ENCODE peak calls at places on chromosomes 12 and 14, in four cellular contexts. C, K, H and D are unnamed samples.

GRCh38 chr14:68521952-68522509 is 270.8 kb downstream of the ZFP36L1 start:
- DNase-seq in C (no peak), K (no peak), H (no peak), D (no peak)

GRCh38 chr14:79279645-79280399 is 931.5 kb downstream of the DIO2 start:
- DNase-seq in C (no peak), K (no peak), H (no peak), D (no peak)

GRCh38 chr12:33187409-33187808 is 252.2 kb downstream of the SYT10 start:
- DNase-seq in C (no peak), K (no peak), H (no peak), D (no peak)

GRCh38 chr12:75635606-75636444 is 124.4 kb upstream of the KRR1 start:
- DNase-seq in C (peak; percentile 97), K (no peak), H (no peak), D (peak; percentile 40)

GRCh38 chr14:103230021-103230420 is 104.0 kb upstream of the EIF5 start:
- DNase-seq in C (no peak), K (peak; percentile 2), H (no peak), D (no peak)

GRCh38 chr14:69314327-69314726 is 54.4 kb downstream of the GALNT16 start:
- DNase-seq in C (no peak), K (no peak), H (no peak), D (no peak)

GRCh38 chr14:106277503-106277902 is 751.1 kb downstream of the TMEM121 start:
- DNase-seq in C (peak; percentile 4), K (peak; percentile 49), H (no peak), D (no peak)

GRCh38 chr14:37253905-37254304 is 56.2 kb downstream of the MIPOL1 start:
- DNase-seq in C (no peak), K (no peak), H (no peak), D (no peak)

GRCh38 chr14:96285667-96286066 is 29.7 kb downstream of the BDKRB1 start:
- DNase-seq in C (no peak), K (no peak), H (no peak), D (no peak)

GRCh38 chr12:10636611-10637010 is 23.2 kb upstream of the MAGOHB start:
- DNase-seq in C (no peak), K (no peak), H (no peak), D (no peak)

GRCh38 chr12:10634427-10634826 is 21.0 kb upstream of the MAGOHB start:
- DNase-seq in C (peak; percentile 3), K (no peak), H (no peak), D (no peak)

GRCh38 chr12:10633541-10633940 is 20.1 kb upstream of the MAGOHB start:
- DNase-seq in C (no peak), K (no peak), H (no peak), D (no peak)

GRCh38 chr12:10636124-10636523 is 22.7 kb upstream of the MAGOHB start:
- DNase-seq in C (no peak), K (no peak), H (no peak), D (no peak)

DNA sequence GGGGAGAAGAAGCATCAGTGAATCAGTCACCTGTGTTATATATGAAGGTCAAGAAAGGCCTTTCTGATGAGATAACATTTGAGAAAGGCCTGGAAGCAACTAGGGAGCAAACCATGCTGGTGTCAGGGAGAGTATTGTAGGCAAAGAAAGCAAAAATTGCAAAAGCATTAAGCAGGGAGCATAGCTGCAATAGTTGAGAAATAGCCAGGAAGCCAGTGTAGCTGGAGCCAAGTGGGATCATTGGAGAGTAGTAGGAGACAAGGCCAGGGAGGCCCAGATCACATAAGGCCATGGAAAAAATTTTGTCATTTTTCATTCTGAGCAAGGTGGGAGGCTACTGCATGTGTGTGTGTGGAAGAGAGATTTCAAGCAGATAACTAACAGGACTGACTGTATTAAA is 18.8 kb upstream of the MAGOHB start:
- DNase-seq in C (no peak), K (no peak), H (no peak), D (no peak)
- TF ChIP-seq POLR2AphosphoS2 in C (no peak), K (no peak), H (no peak), D (no peak)

DNA sequence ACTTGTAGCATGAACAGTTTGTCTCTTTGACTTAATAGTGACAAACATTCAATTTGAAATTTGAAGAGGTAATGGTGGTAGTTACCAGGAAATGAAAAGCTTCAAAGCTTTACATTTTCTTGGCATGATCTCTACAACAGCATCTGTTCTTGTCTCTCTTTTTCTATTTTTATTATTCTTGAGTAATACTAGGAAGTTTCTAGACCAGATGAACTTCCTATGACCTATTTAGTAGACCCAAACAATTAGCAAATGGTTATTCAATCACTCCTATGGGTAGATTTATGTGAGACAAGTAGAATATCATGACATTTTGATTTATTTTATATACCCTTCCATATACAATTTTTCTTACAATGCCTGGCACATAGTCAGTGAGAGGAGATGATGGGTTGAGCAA is 511.7 kb downstream of the FOXG1 start:
- DNase-seq in C (no peak), K (no peak), H (no peak), D (no peak)
- TF ChIP-seq HDAC2 in C (no peak), K (no peak), H (no peak), D (no peak)

GRCh38 chr12:48816148-48816854 is 2.0 kb upstream of the CACNB3 start:
- DNase-seq in C (no peak), K (no peak), H (no peak), D (no peak)

GRCh38 chr12:48820406-48820805 is 2.1 kb downstream of the CACNB3 start:
- DNase-seq in C (no peak), K (no peak), H (no peak), D (no peak)

GRCh38 chr12:48817957-48818830 is at the start of gene CACNB3:
- DNase-seq in C (no peak), K (peak; percentile 86), H (no peak), D (peak; percentile 70)

GRCh38 chr12:48819986-48820385 is 1.7 kb downstream of the CACNB3 start:
- DNase-seq in C (no peak), K (no peak), H (no peak), D (no peak)

GRCh38 chr12:48818831-48819590 is 715 bp downstream of the CACNB3 start:
- DNase-seq in C (no peak), K (no peak), H (no peak), D (no peak)
- TF ChIP-seq POLR2AphosphoS2 in C (no peak), K (no peak), H (no peak), D (no peak)

GRCh38 chr12:121917950-121918678 is at the start of gene CFAP251:
- DNase-seq in C (no peak), K (peak; percentile 26), H (peak; percentile 50), D (no peak)
- TF ChIP-seq HDAC2 in C (no peak), K (no peak), H (no peak), D (no peak)

DNA sequence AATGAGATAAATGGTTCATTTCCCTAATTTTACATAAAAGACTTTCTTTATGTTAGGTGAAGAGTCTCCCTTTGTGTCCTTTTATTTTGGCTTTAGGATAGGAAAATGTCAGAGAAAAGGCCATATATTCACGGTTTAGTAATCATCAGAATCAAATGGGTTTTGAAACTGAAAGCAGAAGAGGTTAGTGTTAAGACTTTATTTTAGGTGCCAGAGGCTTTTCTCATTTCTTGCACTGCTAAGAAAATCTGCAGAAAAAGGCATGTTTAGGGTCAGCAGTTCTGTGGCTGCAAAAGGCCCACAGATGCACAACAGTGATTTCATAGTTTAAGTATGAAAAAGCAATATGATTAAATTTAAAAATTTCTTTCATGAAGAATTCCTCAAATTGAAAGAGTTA is 80.4 kb upstream of the SINHCAF start:
- DNase-seq in C (no peak), K (no peak), H (peak; percentile 65), D (no peak)
- TF ChIP-seq POLR2AphosphoS2 in C (no peak), K (no peak), H (no peak), D (no peak)

DNA sequence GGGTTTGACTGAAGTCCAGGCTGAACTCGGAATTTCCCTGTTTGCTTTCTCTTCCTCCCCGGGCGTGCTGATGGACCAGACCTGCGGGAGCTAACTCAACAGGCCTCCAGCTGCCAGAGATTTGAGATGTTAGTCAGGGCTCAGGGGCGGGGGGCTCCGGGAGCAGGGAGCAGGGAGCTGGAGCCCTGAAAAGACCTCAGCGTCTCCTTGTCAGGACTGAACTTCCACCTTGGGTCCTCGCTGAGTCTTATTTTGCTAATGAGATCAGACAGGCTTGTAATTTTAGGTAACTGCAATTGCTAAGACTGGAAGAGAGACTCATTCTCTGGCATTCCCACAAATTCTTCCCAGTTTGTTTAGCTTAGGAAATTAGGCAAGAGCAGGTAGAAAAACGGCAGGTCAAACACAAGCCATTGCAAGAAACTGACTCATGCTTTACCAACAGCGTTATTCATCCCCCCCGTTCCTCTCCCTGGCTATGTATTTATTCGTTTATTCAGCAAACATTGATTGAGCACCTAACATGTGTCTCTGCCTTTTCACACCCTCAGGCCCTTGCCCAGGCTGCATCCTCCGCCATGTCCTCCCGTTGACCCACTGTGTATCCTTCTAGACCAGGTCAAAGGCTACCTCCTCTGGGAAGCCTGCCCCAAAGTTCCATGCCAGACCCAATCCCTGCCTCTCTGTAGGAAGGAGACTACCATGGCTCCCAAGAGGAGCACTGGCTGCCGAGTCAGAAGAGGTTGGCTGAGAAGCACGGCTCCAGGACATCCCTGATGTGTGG is 80.4 kb upstream of the DIO3 start:
- DNase-seq in C (peak; percentile 10), K (no peak), H (no peak), D (peak; percentile 98)
- TF ChIP-seq HDAC2 in C (no peak), K (no peak), H (no peak), D (peak; percentile 46)

DNA sequence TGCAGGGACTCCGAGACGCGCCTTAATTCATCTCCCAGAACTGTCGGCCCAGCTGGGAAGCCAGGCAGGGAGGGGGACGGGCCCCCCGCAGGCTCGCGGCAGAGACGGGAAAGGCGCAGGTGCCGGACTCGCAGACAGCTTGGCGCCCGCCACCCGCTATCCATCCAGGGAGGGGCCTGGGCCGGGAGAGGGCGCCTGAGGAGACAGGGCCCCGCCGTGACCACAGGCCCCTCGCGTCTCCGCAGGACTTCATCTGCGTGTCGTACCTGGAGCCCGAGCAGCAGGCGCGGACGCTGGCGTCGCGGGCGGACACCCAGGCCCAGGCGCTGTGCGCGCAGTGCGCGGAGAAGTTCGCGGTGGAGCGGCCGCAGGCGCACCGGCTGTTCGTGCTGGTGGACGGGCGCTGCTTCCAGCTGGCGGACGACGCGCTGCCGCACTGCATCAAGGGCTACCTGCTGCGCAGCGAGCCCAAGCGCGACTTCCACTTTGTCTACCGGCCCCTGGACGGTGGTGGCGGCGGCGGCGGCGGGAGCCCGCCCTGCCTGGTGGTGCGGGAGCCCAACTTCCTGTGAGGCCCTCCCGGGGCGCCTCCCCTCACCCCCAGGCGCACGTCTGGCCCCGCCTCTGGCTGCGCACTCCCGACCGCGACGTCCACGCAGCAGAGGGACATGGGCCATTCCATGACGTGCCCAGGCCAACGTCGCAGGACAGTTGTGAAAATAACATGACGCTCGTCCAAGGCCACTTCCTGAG is 60.6 kb downstream of the LGMN start:
- DNase-seq in C (no peak), K (no peak), H (no peak), D (no peak)
- TF ChIP-seq POLR2AphosphoS2 in C (no peak), K (no peak), H (no peak), D (no peak)

DNA sequence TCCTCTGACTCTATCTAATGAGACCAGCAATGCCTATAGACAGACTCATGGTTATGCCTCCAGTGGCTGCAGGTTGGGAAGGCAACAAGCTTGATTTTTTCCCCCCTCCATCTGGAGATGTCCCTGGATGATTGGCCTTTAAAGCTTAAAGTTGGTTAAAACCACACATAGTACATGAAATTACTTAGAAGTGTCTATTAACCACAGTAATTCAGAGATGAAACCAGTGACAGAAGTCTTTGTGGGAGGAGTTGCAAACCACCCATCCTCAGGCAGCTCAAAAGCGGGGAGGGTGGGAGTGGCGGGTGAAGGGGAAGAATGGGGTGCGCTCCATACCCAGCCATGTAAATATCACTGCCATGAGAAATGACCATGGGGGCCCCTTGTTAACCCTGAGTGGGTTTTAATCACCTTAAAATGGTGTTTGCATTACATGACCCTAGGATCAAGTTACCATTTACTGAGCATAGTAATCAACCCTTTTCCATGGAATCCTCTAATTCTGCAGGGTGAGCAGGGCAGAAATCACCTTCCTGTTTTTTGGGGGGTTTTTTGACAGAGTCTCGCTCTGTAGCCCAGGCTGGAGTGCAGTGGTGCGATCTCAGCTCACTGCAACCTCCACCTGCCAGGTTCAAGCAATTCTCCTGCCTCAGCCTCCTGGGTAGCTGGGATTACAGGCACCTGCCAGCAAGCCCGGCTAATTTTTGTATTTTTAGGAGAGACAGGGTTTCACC is 133.5 kb downstream of the FOXN3 start:
- DNase-seq in C (no peak), K (no peak), H (no peak), D (no peak)
- TF ChIP-seq HDAC2 in C (no peak), K (no peak), H (no peak), D (no peak)

GRCh38 chr14:51085007-51085406 is 9.9 kb downstream of the TRIM9 start:
- DNase-seq in C (no peak), K (no peak), H (no peak), D (no peak)
- TF ChIP-seq POLR2AphosphoS2 in C (no peak), K (no peak), H (no peak), D (no peak)